ENCODE peak calls at places on chromosomes 5 and 9, in ten cellular contexts. H, I, U, X, W, J, R, M, F and V are unnamed samples.

GRCh38 chr9:108618906-108619550 is 236.8 kb downstream of the ACTL7B start:
- DNase-seq in H (no peak), I (no peak), U (no peak), X (no peak), W (peak), J (no peak), R (no peak), M (no peak), F (peak), V (no peak)

GRCh38 chr5:68994645-68995044 is 99.2 kb upstream of the SLC30A5 start:
- DNase-seq in H (no peak), I (no peak), U (no peak), X (no peak), W (no peak), J (peak), R (no peak), M (no peak), F (no peak), V (peak)

GRCh38 chr9:86351897-86352296 is 2.3 kb downstream of the TUT7 start:
- DNase-seq in H (no peak), I (no peak), U (no peak), X (no peak), W (no peak), J (no peak), R (no peak), M (no peak), F (no peak), V (no peak)

GRCh38 chr5:92514901-92515300 is 1066.1 kb downstream of the NR2F1-AS1 start:
- DNase-seq in H (no peak), I (no peak), U (peak), X (no peak), W (no peak), J (no peak), R (no peak), M (no peak), F (no peak), V (no peak)

GRCh38 chr5:56305001-56305400 is 71.9 kb upstream of the ANKRD55 start:
- DNase-seq in H (no peak), I (no peak), U (no peak), X (no peak), W (peak), J (no peak), R (no peak), M (no peak), F (no peak), V (no peak)

GRCh38 chr5:77224672-77225355 is 14.3 kb downstream of the PDE8B start:
- DNase-seq in H (no peak), I (no peak), U (peak), X (no peak), W (peak), J (no peak), R (no peak), M (no peak), F (peak), V (no peak)

GRCh38 chr9:6552033-6552737 is 93.3 kb downstream of the GLDC start:
- DNase-seq in H (no peak), I (no peak), U (no peak), X (no peak), W (peak), J (no peak), R (no peak), M (no peak), F (peak), V (no peak)

GRCh38 chr9:105713260-105713938 is 19.1 kb downstream of the TMEM38B start:
- DNase-seq in H (no peak), I (no peak), U (no peak), X (no peak), W (no peak), J (no peak), R (no peak), M (no peak), F (no peak), V (no peak)

GRCh38 chr5:131679911-131680310 is 44.9 kb upstream of the RAPGEF6 start:
- DNase-seq in H (no peak), I (no peak), U (peak), X (no peak), W (peak), J (no peak), R (no peak), M (no peak), F (peak), V (no peak)

GRCh38 chr9:124894741-124895170 is 32.8 kb downstream of the ARPC5L start:
- DNase-seq in H (no peak), I (no peak), U (peak), X (peak), W (peak), J (no peak), R (peak), M (peak), F (peak), V (peak)

GRCh38 chr5:151911011-151911410 is 13.6 kb downstream of the GLRA1 start:
- DNase-seq in H (no peak), I (no peak), U (no peak), X (no peak), W (no peak), J (no peak), R (no peak), M (no peak), F (peak), V (no peak)

GRCh38 chr5:135437796-135438560 is 9.2 kb downstream of the DCANP1 start:
- DNase-seq in H (no peak), I (no peak), U (peak), X (no peak), W (peak), J (no peak), R (no peak), M (no peak), F (peak), V (no peak)

GRCh38 chr9:78598120-78598519 is 301.2 kb downstream of the PSAT1 start:
- DNase-seq in H (no peak), I (no peak), U (no peak), X (no peak), W (no peak), J (no peak), R (no peak), M (no peak), F (no peak), V (no peak)

GRCh38 chr5:152264656-152265055 is 140.4 kb downstream of the NMUR2 start:
- DNase-seq in H (no peak), I (no peak), U (no peak), X (no peak), W (no peak), J (no peak), R (no peak), M (no peak), F (peak), V (no peak)

GRCh38 chr5:136020001-136020382 is 8.8 kb upstream of the TGFBI start:
- DNase-seq in H (no peak), I (no peak), U (no peak), X (no peak), W (no peak), J (no peak), R (no peak), M (no peak), F (no peak), V (no peak)

GRCh38 chr5:71757590-71758543 is 38.8 kb downstream of the CARTPT start:
- DNase-seq in H (peak), I (no peak), U (peak), X (peak), W (peak), J (peak), R (peak), M (peak), F (peak), V (peak)

GRCh38 chr9:136472640-136473353 is 10.0 kb downstream of the SEC16A start:
- DNase-seq in H (no peak), I (no peak), U (no peak), X (no peak), W (no peak), J (no peak), R (no peak), M (no peak), F (no peak), V (no peak)

GRCh38 chr9:81182421-81182820 is 506.9 kb downstream of the TLE1 start:
- DNase-seq in H (no peak), I (no peak), U (no peak), X (no peak), W (peak), J (no peak), R (no peak), M (no peak), F (peak), V (no peak)

GRCh38 chr9:90141723-90142122 is 500.9 kb downstream of the DIRAS2 start:
- DNase-seq in H (no peak), I (no peak), U (no peak), X (peak), W (peak), J (peak), R (no peak), M (no peak), F (peak), V (peak)

GRCh38 chr9:6968271-6968670 is 210.5 kb downstream of the KDM4C start:
- DNase-seq in H (no peak), I (no peak), U (peak), X (no peak), W (peak), J (no peak), R (no peak), M (no peak), F (peak), V (no peak)

GRCh38 chr9:134841180-134841904 is 39.3 kb upstream of the FCN2 start:
- DNase-seq in H (no peak), I (no peak), U (no peak), X (no peak), W (no peak), J (no peak), R (no peak), M (no peak), F (no peak), V (no peak)

GRCh38 chr9:129558551-129559505 is 62.1 kb downstream of the C9orf50 start:
- DNase-seq in H (no peak), I (no peak), U (no peak), X (peak), W (no peak), J (no peak), R (no peak), M (no peak), F (peak), V (no peak)

GRCh38 chr5:59380350-59380951 is 513.1 kb downstream of the PDE4D start:
- DNase-seq in H (no peak), I (peak), U (peak), X (peak), W (peak), J (peak), R (no peak), M (no peak), F (peak), V (peak)

GRCh38 chr9:14692536-14692917 is 705 bp downstream of the ZDHHC21 start:
- DNase-seq in H (no peak), I (no peak), U (no peak), X (no peak), W (no peak), J (no peak), R (no peak), M (no peak), F (peak), V (no peak)

GRCh38 chr5:32805966-32806626 is 95.0 kb downstream of the NPR3 start:
- DNase-seq in H (no peak), I (no peak), U (peak), X (no peak), W (peak), J (no peak), R (no peak), M (no peak), F (peak), V (no peak)

GRCh38 chr9:107161338-107161737 is 121.7 kb upstream of the RAD23B start:
- DNase-seq in H (no peak), I (no peak), U (no peak), X (no peak), W (no peak), J (no peak), R (no peak), M (peak), F (no peak), V (no peak)

GRCh38 chr9:77679088-77679487 is 31.0 kb upstream of the GNA14 start:
- DNase-seq in H (no peak), I (no peak), U (no peak), X (no peak), W (peak), J (no peak), R (no peak), M (no peak), F (no peak), V (no peak)

GRCh38 chr5:7802855-7803254 is 48.1 kb downstream of the CFAP90 start:
- DNase-seq in H (no peak), I (no peak), U (peak), X (no peak), W (peak), J (no peak), R (no peak), M (no peak), F (peak), V (no peak)

GRCh38 chr5:33281507-33281906 is 159.3 kb upstream of the TARS1 start:
- DNase-seq in H (no peak), I (no peak), U (no peak), X (no peak), W (peak), J (no peak), R (no peak), M (no peak), F (peak), V (no peak)

GRCh38 chr5:151239237-151239861 is 13.6 kb upstream of the GM2A start:
- DNase-seq in H (no peak), I (no peak), U (no peak), X (peak), W (peak), J (no peak), R (peak), M (peak), F (peak), V (no peak)

GRCh38 chr9:110936719-110937452 is 101.4 kb downstream of the LPAR1 start:
- DNase-seq in H (no peak), I (no peak), U (no peak), X (no peak), W (peak), J (no peak), R (no peak), M (no peak), F (peak), V (no peak)